ENCODE peak calls at places on chromosomes 12 and 14, in six cellular contexts. U is left kidney; E is progenitor cell of endocrine pancreas; Q is SIG-M5; J is posterior vena cava; O is CD8-positive, alpha-beta memory T cell. A is an unnamed sample.

GRCh38 chr14:68902357-68902756 is 76.7 kb downstream of the ACTN1 start:
- DNase-seq in U (no peak), E (no peak), Q (no peak), J (no peak), O (no peak), A (no peak)

GRCh38 chr14:105974902-105975301 is 448.5 kb downstream of the TMEM121 start:
- DNase-seq in U (no peak), E (no peak), Q (no peak), J (no peak), O (peak), A (no peak)

GRCh38 chr12:103505371-103506236 is 9.8 kb upstream of the C12orf42 start:
- DNase-seq in U (no peak), E (no peak), Q (no peak), J (no peak), O (no peak), A (no peak)

GRCh38 chr12:106632797-106633450 is 50.1 kb downstream of the RFX4 start:
- DNase-seq in U (no peak), E (no peak), Q (no peak), J (no peak), O (no peak), A (no peak)

GRCh38 chr12:59408431-59408830 is 187.4 kb upstream of the SLC16A7 start:
- DNase-seq in U (no peak), E (no peak), Q (no peak), J (no peak), O (no peak), A (no peak)

GRCh38 chr12:88604646-88605045 is 24.4 kb upstream of the KITLG start:
- DNase-seq in U (no peak), E (no peak), Q (no peak), J (no peak), O (no peak), A (no peak)

GRCh38 chr12:102480401-102480800 is at the start of gene IGF1:
- DNase-seq in U (peak), E (no peak), Q (no peak), J (no peak), O (no peak), A (no peak)

GRCh38 chr14:55957950-55958349 is 160.3 kb upstream of the PELI2 start:
- DNase-seq in U (peak), E (no peak), Q (no peak), J (no peak), O (no peak), A (no peak)

GRCh38 chr14:63432228-63432627 is 110.9 kb downstream of the PPP2R5E start:
- DNase-seq in U (no peak), E (no peak), Q (no peak), J (no peak), O (no peak), A (no peak)

GRCh38 chr14:65361920-65362319 is 50.6 kb upstream of the FUT8 start:
- DNase-seq in U (peak), E (no peak), Q (no peak), J (no peak), O (no peak), A (no peak)

GRCh38 chr14:36270191-36270590 is 50.2 kb downstream of the MBIP start:
- DNase-seq in U (no peak), E (no peak), Q (no peak), J (no peak), O (no peak), A (no peak)

GRCh38 chr12:89085421-89085820 is 266.9 kb downstream of the DUSP6 start:
- DNase-seq in U (no peak), E (no peak), Q (no peak), J (no peak), O (no peak), A (no peak)

GRCh38 chr12:28604240-28604639 is 414.0 kb downstream of the CCDC91 start:
- DNase-seq in U (no peak), E (no peak), Q (no peak), J (no peak), O (no peak), A (no peak)

GRCh38 chr12:113297621-113298471 is 37.1 kb downstream of the SLC8B1 start:
- DNase-seq in U (no peak), E (no peak), Q (no peak), J (no peak), O (no peak), A (no peak)

GRCh38 chr12:80648866-80649265 is 58.6 kb upstream of the MYF6 start:
- DNase-seq in U (no peak), E (no peak), Q (no peak), J (no peak), O (no peak), A (no peak)

GRCh38 chr12:57883057-57883456 is 36.5 kb upstream of the CTDSP2 start:
- DNase-seq in U (no peak), E (no peak), Q (no peak), J (no peak), O (no peak), A (no peak)

GRCh38 chr14:21300892-21301291 is 21.0 kb downstream of the RPGRIP1 start:
- DNase-seq in U (peak), E (peak), Q (no peak), J (no peak), O (no peak), A (no peak)

GRCh38 chr14:69842671-69843407 is 36.4 kb upstream of the SMOC1 start:
- DNase-seq in U (peak), E (peak), Q (no peak), J (no peak), O (no peak), A (no peak)

GRCh38 chr12:109517619-109518018 is 40.2 kb downstream of the UBE3B start:
- DNase-seq in U (peak), E (no peak), Q (no peak), J (no peak), O (no peak), A (no peak)

GRCh38 chr14:59460378-59460777 is 4.8 kb downstream of the GPR135 start:
- DNase-seq in U (no peak), E (no peak), Q (no peak), J (no peak), O (no peak), A (no peak)

GRCh38 chr14:61145903-61146411 is 135.2 kb downstream of the TMEM30B start:
- DNase-seq in U (peak), E (no peak), Q (no peak), J (no peak), O (no peak), A (no peak)

GRCh38 chr14:36176524-36176923 is at the start of gene PTCSC3:
- DNase-seq in U (no peak), E (no peak), Q (no peak), J (no peak), O (no peak), A (no peak)

GRCh38 chr12:214005-214736 is at the start of gene SLC6A12:
- DNase-seq in U (no peak), E (no peak), Q (no peak), J (no peak), O (no peak), A (no peak)

GRCh38 chr14:75979071-75979571 is 2.7 kb downstream of the TGFB3 start:
- DNase-seq in U (peak), E (no peak), Q (no peak), J (no peak), O (no peak), A (no peak)

GRCh38 chr12:570949-571794 is 92.1 kb downstream of the NINJ2 start:
- DNase-seq in U (peak), E (no peak), Q (no peak), J (peak), O (no peak), A (no peak)

GRCh38 chr12:53568428-53569173 is 57.6 kb downstream of the ATF7 start:
- DNase-seq in U (no peak), E (no peak), Q (no peak), J (no peak), O (no peak), A (no peak)

GRCh38 chr14:54169254-54169924 is 212.8 kb upstream of the BMP4 start:
- DNase-seq in U (no peak), E (no peak), Q (no peak), J (no peak), O (no peak), A (no peak)

GRCh38 chr14:62722406-62722805 is 322.9 kb downstream of the KCNH5 start:
- DNase-seq in U (no peak), E (no peak), Q (no peak), J (no peak), O (no peak), A (no peak)

GRCh38 chr14:76424359-76424758 is 48.4 kb downstream of the ESRRB start:
- DNase-seq in U (no peak), E (no peak), Q (no peak), J (no peak), O (no peak), A (no peak)

GRCh38 chr14:96264850-96265249 is 8.8 kb downstream of the BDKRB1 start:
- DNase-seq in U (no peak), E (no peak), Q (no peak), J (no peak), O (no peak), A (no peak)

GRCh38 chr12:105060715-105061378 is 23.4 kb downstream of the ALDH1L2 start:
- DNase-seq in U (no peak), E (no peak), Q (no peak), J (no peak), O (no peak), A (no peak)

GRCh38 chr12:16796168-16796567 is 190.2 kb upstream of the LMO3 start:
- DNase-seq in U (no peak), E (no peak), Q (no peak), J (no peak), O (no peak), A (no peak)